ENCODE peak calls at places on chromosomes 13 and 19, in four cellular contexts. O, M, X and Z are unnamed samples.

GRCh38 chr19:28242317-28242927 is 970.5 kb downstream of the UQCRFS1 start:
- DNase-seq in O (peak; percentile 46), M (no peak), X (peak; percentile 69), Z (no peak)

GRCh38 chr13:57582032-57582431 is 49.5 kb upstream of the PCDH17 start:
- DNase-seq in O (peak; percentile 36), M (no peak), X (no peak), Z (no peak)

GRCh38 chr19:5436101-5436947 is 18.9 kb upstream of the ZNRF4 start:
- DNase-seq in O (no peak), M (no peak), X (no peak), Z (peak; percentile 61)

GRCh38 chr19:38252935-38253691 is 3.1 kb downstream of the PPP1R14A start:
- DNase-seq in O (peak; percentile 54), M (no peak), X (no peak), Z (no peak)

GRCh38 chr19:7799640-7800355 is 30.2 kb upstream of the EVI5L start:
- DNase-seq in O (peak; percentile 88), M (peak; percentile 19), X (peak; percentile 85), Z (peak; percentile 78)

GRCh38 chr19:33799507-33799906 is 2.8 kb downstream of the KCTD15 start:
- DNase-seq in O (no peak), M (no peak), X (no peak), Z (no peak)

GRCh38 chr13:24618219-24618955 is 61.8 kb upstream of the ATP12A start:
- DNase-seq in O (peak; percentile 86), M (peak; percentile 40), X (peak; percentile 45), Z (no peak)

GRCh38 chr19:41238244-41238643 is 19.2 kb downstream of the AXL start:
- DNase-seq in O (no peak), M (no peak), X (no peak), Z (no peak)

DNA sequence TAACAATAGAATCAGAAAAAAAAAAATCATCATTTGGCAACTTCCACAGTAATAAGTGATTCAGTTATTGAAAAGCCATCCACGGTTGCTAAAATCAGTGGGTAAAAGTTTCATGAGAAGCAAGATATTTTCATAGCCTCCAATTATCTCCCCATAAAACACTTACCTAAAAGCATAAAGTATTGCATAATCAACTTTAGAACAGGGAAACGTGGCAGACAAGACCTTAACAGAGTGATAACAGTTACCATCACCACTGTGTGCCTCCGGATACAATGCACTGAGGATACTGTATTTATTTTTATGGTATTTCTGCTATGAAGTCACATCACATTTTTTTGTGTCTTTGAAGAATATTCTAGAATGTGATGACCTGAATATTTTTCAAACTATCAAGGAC is 37.0 kb downstream of the ABCC4 start:
- DNase-seq in O (no peak), M (no peak), X (no peak), Z (no peak)
- TF ChIP-seq CTCF in O (no peak), M (no peak), X (no peak), Z (no peak)

GRCh38 chr13:91946498-91947070 is 548.2 kb downstream of the GPC5 start:
- DNase-seq in O (peak; percentile 42), M (no peak), X (peak; percentile 1), Z (no peak)
- TF ChIP-seq CTCF in O (peak; percentile 64), M (no peak), X (no peak), Z (peak; percentile 30)

DNA sequence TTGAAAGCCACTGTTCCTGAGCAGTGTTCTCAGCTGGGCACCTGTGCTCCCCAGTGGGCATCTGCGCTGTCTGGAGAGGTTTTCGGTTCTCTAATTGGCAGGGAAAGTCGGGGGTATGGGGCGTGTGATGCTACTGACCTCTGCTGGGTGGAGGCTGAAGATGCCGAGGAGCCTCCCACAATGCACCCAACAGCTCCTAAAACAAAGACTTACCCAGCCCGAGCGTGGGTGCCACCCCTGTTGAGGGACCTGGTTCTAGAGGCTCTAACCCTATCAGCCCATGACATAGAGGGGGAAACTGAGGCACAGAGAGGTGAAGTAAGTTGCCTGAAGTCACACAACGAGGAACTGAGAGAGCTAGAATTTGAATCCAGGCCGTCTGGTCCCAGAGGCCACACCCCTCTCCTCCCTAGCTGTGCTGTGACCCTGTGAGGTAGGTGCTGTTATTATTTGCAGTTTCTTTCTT is 2.3 kb downstream of the SPACA4 start:
- DNase-seq in O (peak; percentile 96), M (no peak), X (peak; percentile 63), Z (no peak)
- TF ChIP-seq CTCF in O (peak; percentile 100), M (peak; percentile 69), X (peak; percentile 33), Z (peak; percentile 71)

GRCh38 chr13:44693156-44693826 is 117.2 kb upstream of the TSC22D1 start:
- DNase-seq in O (no peak), M (no peak), X (no peak), Z (no peak)
- TF ChIP-seq CTCF in O (no peak), M (no peak), X (no peak), Z (no peak)